ENCODE peak calls at places on chromosomes 13 and 19, in nine cellular contexts. G is COLO829; F is effector memory CD8-positive, alpha-beta T cell; Q is aorta; V is A549; Y is Calu3; N is stimulated activated effector memory CD8-positive, alpha-beta T cell treated with anti-CD3 and anti-CD28 coated beads, Interleukin-12 subunit alpha, Interleukin-12 subunit beta, amount 100 ng/mL, for 72 hours; C is IMR-90; S is NCI-H1694. L is an unnamed sample.

GRCh38 chr13:29428310-29428991 is 167.0 kb downstream of the SLC7A1 start:
- DNase-seq in G (no peak), F (no peak), Q (peak; percentile 53), V (no peak), Y (peak; percentile 24), N (no peak), C (no peak), S (no peak), L (no peak)

GRCh38 chr13:50123862-50124535 is 108.8 kb downstream of the KCNRG start:
- DNase-seq in G (peak; percentile 94), F (peak; percentile 70), Q (peak; percentile 93), V (peak; percentile 93), Y (peak; percentile 91), N (no peak), C (peak; percentile 97), S (peak; percentile 84), L (peak; percentile 91)

GRCh38 chr19:51166846-51167490 is 24.9 kb downstream of the SIGLEC7 start:
- DNase-seq in G (no peak), F (peak; percentile 42), Q (peak; percentile 77), V (no peak), Y (no peak), N (no peak), C (no peak), S (no peak), L (no peak)

GRCh38 chr19:17790059-17790780 is 4.7 kb upstream of the B3GNT3 start:
- DNase-seq in G (no peak), F (no peak), Q (no peak), V (no peak), Y (no peak), N (no peak), C (no peak), S (no peak), L (no peak)

GRCh38 chr13:109043561-109044075 is 414.2 kb downstream of the MYO16 start:
- DNase-seq in G (no peak), F (no peak), Q (no peak), V (no peak), Y (no peak), N (no peak), C (no peak), S (no peak), L (no peak)

GRCh38 chr19:7602240-7602934 is 6.7 kb downstream of the CAMSAP3 start:
- DNase-seq in G (no peak), F (no peak), Q (no peak), V (no peak), Y (no peak), N (no peak), C (no peak), S (no peak), L (no peak)

GRCh38 chr13:72527333-72527732 is 200.1 kb downstream of the MZT1 start:
- DNase-seq in G (no peak), F (no peak), Q (no peak), V (no peak), Y (no peak), N (no peak), C (no peak), S (no peak), L (no peak)

GRCh38 chr13:26872444-26873173 is 112.0 kb upstream of the GPR12 start:
- DNase-seq in G (no peak), F (peak; percentile 30), Q (peak; percentile 53), V (peak; percentile 36), Y (peak; percentile 54), N (peak; percentile 53), C (peak; percentile 31), S (peak; percentile 71), L (peak; percentile 21)

GRCh38 chr13:39968646-39969475 is 313.4 kb downstream of the COG6 start:
- DNase-seq in G (no peak), F (no peak), Q (no peak), V (no peak), Y (no peak), N (no peak), C (no peak), S (no peak), L (no peak)

GRCh38 chr19:3224346-3225325 is at the start of gene CELF5:
- DNase-seq in G (no peak), F (peak; percentile 46), Q (no peak), V (no peak), Y (peak; percentile 43), N (peak; percentile 54), C (no peak), S (no peak), L (no peak)

GRCh38 chr13:106186366-106187030 is 349.0 kb downstream of the EFNB2 start:
- DNase-seq in G (no peak), F (no peak), Q (no peak), V (no peak), Y (no peak), N (no peak), C (peak; percentile 9), S (no peak), L (no peak)

GRCh38 chr19:51020988-51021651 is 1.6 kb upstream of the KLK10 start:
- DNase-seq in G (peak; percentile 71), F (no peak), Q (peak; percentile 1), V (peak; percentile 70), Y (peak; percentile 61), N (no peak), C (peak; percentile 51), S (no peak), L (peak; percentile 49)

GRCh38 chr19:20151617-20152145 is 15.3 kb upstream of the ZNF486 start:
- DNase-seq in G (no peak), F (no peak), Q (no peak), V (no peak), Y (no peak), N (no peak), C (no peak), S (no peak), L (no peak)

GRCh38 chr13:49976314-49977258 is 20.3 kb upstream of the TRIM13 start:
- DNase-seq in G (peak; percentile 87), F (peak; percentile 68), Q (peak; percentile 73), V (peak; percentile 67), Y (peak; percentile 58), N (peak; percentile 56), C (peak; percentile 70), S (peak; percentile 60), L (peak; percentile 40)

GRCh38 chr13:95180513-95181245 is 120.6 kb downstream of the ABCC4 start:
- DNase-seq in G (no peak), F (no peak), Q (no peak), V (peak; percentile 33), Y (no peak), N (no peak), C (no peak), S (no peak), L (no peak)

GRCh38 chr13:72544042-72544441 is 183.4 kb downstream of the MZT1 start:
- DNase-seq in G (no peak), F (no peak), Q (no peak), V (no peak), Y (no peak), N (no peak), C (no peak), S (no peak), L (no peak)

GRCh38 chr19:47509973-47510372 is 4.9 kb downstream of the NAPA start:
- DNase-seq in G (no peak), F (no peak), Q (peak; percentile 81), V (no peak), Y (no peak), N (no peak), C (no peak), S (no peak), L (no peak)

GRCh38 chr13:51623473-51623872 is 39.2 kb downstream of the WDFY2 start:
- DNase-seq in G (no peak), F (no peak), Q (no peak), V (no peak), Y (no peak), N (no peak), C (no peak), S (no peak), L (no peak)

GRCh38 chr13:26679945-26680516 is 80.6 kb downstream of the GPR12 start:
- DNase-seq in G (peak; percentile 19), F (no peak), Q (no peak), V (no peak), Y (no peak), N (no peak), C (peak; percentile 54), S (no peak), L (peak; percentile 73)

GRCh38 chr19:35066691-35067563 is 25.4 kb downstream of the HPN start:
- DNase-seq in G (peak; percentile 87), F (peak; percentile 90), Q (peak; percentile 91), V (peak; percentile 93), Y (peak; percentile 97), N (peak; percentile 90), C (peak; percentile 77), S (peak; percentile 96), L (peak; percentile 80)

GRCh38 chr13:94192576-94192975 is 286.9 kb downstream of the DCT start:
- DNase-seq in G (no peak), F (no peak), Q (no peak), V (peak; percentile 13), Y (no peak), N (no peak), C (peak; percentile 26), S (peak; percentile 18), L (peak; percentile 34)

GRCh38 chr19:5743640-5744039 is 23.2 kb downstream of the CATSPERD start:
- DNase-seq in G (no peak), F (no peak), Q (no peak), V (no peak), Y (no peak), N (no peak), C (no peak), S (no peak), L (no peak)

GRCh38 chr13:110520431-110521295 is 40.9 kb downstream of the RAB20 start:
- DNase-seq in G (no peak), F (no peak), Q (peak; percentile 94), V (peak; percentile 20), Y (no peak), N (no peak), C (peak; percentile 53), S (no peak), L (peak; percentile 39)

GRCh38 chr19:15634105-15634504 is 6.6 kb upstream of the CYP4F3 start:
- DNase-seq in G (no peak), F (no peak), Q (no peak), V (no peak), Y (no peak), N (no peak), C (no peak), S (no peak), L (no peak)

GRCh38 chr19:41219924-41220567 is 1.0 kb downstream of the AXL start:
- DNase-seq in G (peak; percentile 61), F (no peak), Q (peak; percentile 79), V (peak; percentile 59), Y (peak; percentile 13), N (no peak), C (peak; percentile 67), S (no peak), L (peak; percentile 41)

L was measured in brain microvascular endothelial cell.